ENCODE peak calls at places on chromosomes 2 and 18, in seven cellular contexts. E is AG09309, A is bronchial epithelial cell, Z is tibial nerve, X is RWPE1, S is cardiac muscle cell, N is fibroblast of the aortic adventitia. G is an unnamed sample.

GRCh38 chr2:136305517-136306192 is 187.7 kb upstream of the CXCR4 start:
- DNase-seq in A (no peak), Z (no peak), X (no peak), E (no peak), N (no peak), S (no peak), G (no peak)

GRCh38 chr2:17878222-17879136 is at the start of gene KCNS3:
- DNase-seq in A (no peak), Z (no peak), S (peak), N (no peak), E (no peak), X (peak), G (no peak)

GRCh38 chr2:54839526-54840255 is 116.2 kb downstream of the EML6 start:
- DNase-seq in N (peak), A (no peak), E (no peak), Z (no peak), X (no peak), S (no peak), G (no peak)

GRCh38 chr2:177465400-177466138 is 73.0 kb downstream of the AGPS start:
- DNase-seq in X (no peak), N (no peak), S (no peak), A (no peak), Z (no peak), E (no peak), G (no peak)

GRCh38 chr2:75031906-75032803 is 73.7 kb downstream of the POLE4 start:
- DNase-seq in A (no peak), E (no peak), X (no peak), S (no peak), Z (no peak), N (no peak), G (no peak)

GRCh38 chr2:55364189-55365055 is 55.2 kb downstream of the CCDC88A start:
- DNase-seq in Z (no peak), S (no peak), N (peak), A (peak), E (peak), X (peak), G (no peak)

GRCh38 chr2:6080837-6081541 is 388.8 kb downstream of the SOX11 start:
- DNase-seq in S (peak), N (no peak), X (no peak), E (no peak), Z (no peak), A (no peak), G (no peak)

GRCh38 chr2:25981596-25982272 is 563 bp downstream of the KIF3C start:
- DNase-seq in E (no peak), Z (no peak), X (no peak), N (no peak), A (no peak), S (peak), G (no peak)

GRCh38 chr2:11656671-11657101 is 13.3 kb downstream of the NTSR2 start:
- DNase-seq in S (no peak), Z (no peak), A (no peak), X (peak), E (no peak), N (no peak), G (no peak)

GRCh38 chr2:97718051-97718882 is 4.9 kb downstream of the ZAP70 start:
- DNase-seq in A (no peak), X (no peak), N (no peak), S (no peak), Z (no peak), E (no peak), G (no peak)

GRCh38 chr18:23802817-23803216 is 113.6 kb downstream of the LAMA3 start:
- DNase-seq in X (no peak), E (no peak), S (no peak), Z (no peak), A (no peak), N (no peak), G (no peak)

GRCh38 chr2:102798181-102798580 is 36.4 kb downstream of the TMEM182 start:
- DNase-seq in X (no peak), S (no peak), Z (no peak), N (no peak), A (no peak), E (no peak), G (no peak)

GRCh38 chr2:54074636-54075341 is 40.6 kb upstream of the ACYP2 start:
- DNase-seq in E (no peak), N (no peak), S (no peak), A (no peak), X (no peak), Z (no peak), G (no peak)

GRCh38 chr2:234905547-234906260 is 46.1 kb upstream of the SH3BP4 start:
- DNase-seq in N (peak), S (no peak), E (no peak), X (no peak), Z (no peak), A (no peak), G (no peak)

GRCh38 chr2:12428324-12428723 is 288.4 kb upstream of the TRIB2 start:
- DNase-seq in X (no peak), Z (no peak), S (no peak), N (no peak), A (no peak), E (no peak), G (no peak)

GRCh38 chr2:30932850-30933249 is 125.6 kb upstream of the CAPN13 start:
- DNase-seq in A (no peak), S (no peak), Z (no peak), N (no peak), X (no peak), E (no peak), G (no peak)

GRCh38 chr2:164388511-164388910 is 232.8 kb downstream of the GRB14 start:
- DNase-seq in S (peak), E (peak), Z (no peak), A (peak), X (peak), N (peak), G (no peak)

GRCh38 chr2:224412064-224412921 is 10.4 kb upstream of the FAM124B start:
- DNase-seq in S (no peak), E (peak), A (peak), X (peak), Z (no peak), N (peak), G (no peak)

GRCh38 chr2:193841389-193842150 is 1646.8 kb upstream of the TMEFF2 start:
- DNase-seq in A (no peak), E (peak), X (no peak), Z (no peak), N (peak), S (no peak), G (no peak)

GRCh38 chr2:19287324-19287723 is 71.1 kb downstream of the OSR1 start:
- DNase-seq in X (no peak), E (peak), N (peak), Z (no peak), A (no peak), S (no peak), G (no peak)

GRCh38 chr18:7924616-7925015 is 357.5 kb downstream of the PTPRM start:
- DNase-seq in E (no peak), N (no peak), A (no peak), Z (no peak), X (no peak), S (peak), G (no peak)

GRCh38 chr2:53859354-53860159 is at the start of gene GPR75:
- DNase-seq in X (peak), Z (no peak), A (peak), S (peak), E (no peak), N (peak), G (no peak)

GRCh38 chr2:94870392-94871225 is 621 bp upstream of the TEKT4 start:
- DNase-seq in E (no peak), X (no peak), S (no peak), A (no peak), N (no peak), Z (no peak), G (no peak)

GRCh38 chr2:3487931-3488554 is 31.3 kb downstream of the ADI1 start:
- DNase-seq in S (no peak), A (no peak), Z (no peak), N (no peak), E (no peak), X (no peak), G (no peak)

GRCh38 chr2:203886579-203887230 is 19.1 kb downstream of the CTLA4 start:
- DNase-seq in N (no peak), X (no peak), E (no peak), Z (no peak), S (no peak), A (no peak), G (no peak)

GRCh38 chr2:201257381-201257940 is 2.9 kb upstream of the CASP8 start:
- DNase-seq in Z (no peak), E (no peak), S (no peak), N (no peak), X (peak), A (no peak), G (no peak)

GRCh38 chr2:126244937-126245336 is 411.0 kb upstream of the GYPC start:
- DNase-seq in X (no peak), A (no peak), E (no peak), S (peak), N (peak), Z (peak), G (peak)

GRCh38 chr2:195319112-195319460 is 337.9 kb upstream of the SLC39A10 start:
- DNase-seq in N (peak), Z (no peak), A (peak), S (no peak), E (peak), X (peak), G (no peak)

GRCh38 chr2:70698847-70699246 is 69.2 kb downstream of the ADD2 start:
- DNase-seq in E (no peak), A (no peak), N (peak), X (no peak), S (no peak), Z (no peak), G (no peak)

GRCh38 chr2:105612049-105612448 is 132.7 kb upstream of the NCK2 start:
- DNase-seq in E (no peak), X (no peak), A (no peak), S (no peak), N (no peak), Z (no peak), G (no peak)

GRCh38 chr18:32018331-32019250 is at the start of gene RNF125:
- DNase-seq in N (peak), Z (peak), X (peak), A (peak), S (peak), E (peak), G (peak)

GRCh38 chr18:46736736-46737135 is 20.1 kb downstream of the ST8SIA5 start:
- DNase-seq in S (no peak), X (no peak), N (no peak), A (no peak), E (no peak), Z (no peak), G (no peak)

GRCh38 chr2:85468096-85468703 is 49.7 kb downstream of the SH2D6 start:
- DNase-seq in Z (no peak), E (no peak), S (no peak), X (no peak), A (no peak), N (no peak), G (no peak)

GRCh38 chr2:144444418-144444817 is 75.5 kb downstream of the ZEB2 start:
- DNase-seq in X (no peak), N (no peak), Z (no peak), A (no peak), S (no peak), E (no peak), G (no peak)

GRCh38 chr2:217553202-217553601 is 449.6 kb downstream of the TNS1 start:
- DNase-seq in N (no peak), A (no peak), E (no peak), Z (no peak), X (no peak), S (no peak), G (no peak)

GRCh38 chr18:57287766-57288165 is 64.6 kb upstream of the ST8SIA3 start:
- DNase-seq in X (no peak), S (no peak), N (no peak), A (no peak), E (no peak), Z (no peak), G (no peak)

GRCh38 chr2:42167458-42167857 is 1.7 kb upstream of the EML4 start:
- DNase-seq in E (no peak), S (no peak), N (peak), X (no peak), Z (no peak), A (no peak), G (no peak)

GRCh38 chr2:106085441-106085911 is 108.6 kb downstream of the UXS1 start:
- DNase-seq in E (no peak), A (peak), N (peak), S (peak), X (no peak), Z (no peak), G (no peak)

GRCh38 chr2:196767101-196767500 is 32.4 kb downstream of the GTF3C3 start:
- DNase-seq in N (no peak), A (no peak), E (no peak), S (no peak), X (no peak), Z (no peak), G (no peak)
- TF ChIP-seq CTCF in N (no peak), A (no peak), E (no peak), S (no peak), X (no peak), Z (no peak), G (no peak)

GRCh38 chr2:99031991-99032390 is 96.0 kb upstream of the CRACDL start:
- DNase-seq in E (no peak), A (no peak), Z (no peak), S (no peak), X (no peak), N (no peak), G (no peak)

GRCh38 chr2:99032786-99033185 is 96.8 kb upstream of the CRACDL start:
- DNase-seq in E (no peak), S (no peak), N (no peak), A (peak), Z (no peak), X (peak), G (no peak)

GRCh38 chr2:99031481-99031880 is 95.5 kb upstream of the CRACDL start:
- DNase-seq in E (no peak), X (no peak), Z (no peak), S (no peak), N (no peak), A (no peak), G (no peak)

DNA sequence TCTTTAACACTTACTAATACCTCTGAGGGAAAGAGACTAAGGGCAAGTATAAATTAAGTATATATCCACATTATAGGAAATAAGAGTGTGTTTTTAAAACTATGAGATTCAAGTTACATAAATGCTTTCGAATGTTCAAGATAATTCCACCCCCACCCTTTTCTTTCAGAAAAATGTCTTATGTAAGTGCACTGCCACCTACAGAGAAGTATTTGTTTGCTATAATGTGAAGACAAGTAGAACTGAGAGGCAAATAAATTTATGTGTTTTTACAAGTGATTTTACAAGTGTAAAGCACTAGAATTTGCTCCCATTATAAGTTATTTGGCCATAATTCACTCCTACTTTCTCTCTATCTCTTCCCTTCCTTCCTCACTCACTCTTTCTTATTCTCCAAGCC is 99.9 kb upstream of the CRACDL start:
- DNase-seq in A (peak), Z (no peak), E (no peak), X (peak), N (peak), S (no peak), G (no peak)
- TF ChIP-seq CTCF in A (no peak), Z (no peak), E (no peak), X (no peak), N (no peak), S (no peak), G (no peak)

GRCh38 chr18:13409997-13410396 is 191.4 kb downstream of the LDLRAD4 start:
- DNase-seq in X (no peak), E (no peak), N (no peak), A (no peak), Z (no peak), S (no peak), G (no peak)
- TF ChIP-seq CTCF in X (no peak), E (no peak), N (no peak), A (no peak), Z (no peak), S (no peak), G (no peak)

DNA sequence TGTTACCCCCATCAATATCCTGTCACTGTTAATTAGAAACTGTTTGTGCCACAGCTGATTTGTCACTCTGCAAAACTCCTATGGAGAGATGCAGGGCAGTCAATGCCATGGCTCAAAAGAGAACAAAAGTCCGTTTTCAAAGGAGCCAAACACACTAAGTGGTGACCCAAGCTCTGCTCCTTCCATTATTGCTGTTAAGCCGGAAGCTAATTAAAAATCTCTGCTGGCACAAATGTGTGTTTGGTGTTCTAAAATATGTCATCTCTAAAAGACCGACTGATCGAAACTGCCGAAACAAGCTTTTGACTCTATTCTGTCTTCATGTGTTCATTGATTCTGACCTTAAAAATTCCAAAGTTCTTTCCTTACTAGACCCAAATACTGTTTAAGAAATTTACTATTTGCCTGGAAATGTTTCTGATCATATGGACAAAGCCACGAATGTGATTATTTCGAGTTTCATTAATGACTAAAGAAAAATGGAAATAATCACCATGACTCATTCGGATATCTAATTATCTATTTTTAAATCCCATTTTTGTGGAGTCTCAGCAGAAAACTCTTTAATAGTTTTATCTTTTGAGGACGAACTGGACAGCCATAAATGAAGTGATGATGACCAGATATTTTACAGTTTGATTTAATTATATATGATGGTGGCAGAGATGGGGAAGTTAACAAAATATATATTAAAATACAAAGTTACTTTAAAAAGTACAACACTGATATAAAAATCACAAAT is 287.6 kb downstream of the SOCS6 start:
- DNase-seq in A (no peak), N (no peak), E (no peak), X (no peak), Z (no peak), S (no peak), G (no peak)
- TF ChIP-seq CTCF in A (no peak), N (no peak), E (no peak), X (no peak), Z (no peak), S (no peak), G (no peak)

DNA sequence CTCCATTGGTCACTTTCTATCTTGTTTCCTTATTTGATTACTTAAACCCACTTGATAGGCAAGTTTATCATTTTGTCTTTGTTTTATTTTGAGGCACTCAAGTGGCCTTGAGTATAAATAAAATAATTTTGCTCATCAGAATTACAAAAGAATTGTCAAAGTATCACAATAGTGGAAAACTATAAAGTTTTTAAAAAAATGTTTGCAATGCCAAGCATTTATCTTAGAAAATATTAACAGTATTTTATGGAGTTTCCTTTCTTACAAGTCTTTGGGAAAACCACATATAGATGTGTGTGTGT is 14.7 kb downstream of the PMS1 start:
- DNase-seq in E (no peak), S (no peak), A (no peak), N (no peak), X (no peak), Z (no peak), G (no peak)
- TF ChIP-seq CTCF in E (no peak), S (no peak), A (no peak), N (no peak), X (no peak), Z (no peak), G (no peak)

GRCh38 chr18:9055185-9055584 is 47.3 kb upstream of the NDUFV2 start:
- DNase-seq in Z (no peak), S (no peak), E (peak), X (peak), A (peak), N (peak), G (no peak)
- TF ChIP-seq CTCF in Z (no peak), S (peak), E (no peak), X (peak), A (peak), N (peak), G (no peak)

DNA sequence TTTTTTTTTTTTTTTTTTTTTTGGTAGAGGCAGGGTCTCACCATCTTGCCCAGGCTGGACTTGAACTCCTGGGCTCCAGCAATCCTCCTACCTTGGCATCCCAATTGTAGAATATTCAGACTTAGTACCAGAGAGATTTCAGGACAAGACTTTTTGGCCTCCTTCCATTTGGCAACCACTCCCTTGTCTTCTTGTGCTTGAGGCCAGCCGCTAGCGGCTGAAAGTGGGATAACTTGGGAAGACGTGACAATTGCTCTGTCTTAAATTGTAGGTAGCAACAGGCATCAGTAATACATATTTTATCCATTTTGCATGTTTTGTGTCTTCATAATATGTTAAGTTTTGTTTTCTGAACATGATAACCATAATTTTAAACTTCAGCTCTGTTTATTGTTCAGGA is 53.3 kb upstream of the TTN start:
- DNase-seq in A (no peak), N (peak), E (no peak), S (no peak), Z (no peak), X (no peak), G (no peak)
- TF ChIP-seq CTCF in A (no peak), N (peak), E (no peak), S (peak), Z (peak), X (no peak), G (no peak)

GRCh38 chr2:238506669-238507068 is 79.9 kb downstream of the ASB1 start:
- DNase-seq in A (no peak), X (no peak), N (no peak), E (no peak), Z (no peak), S (no peak), G (no peak)
- TF ChIP-seq CTCF in A (no peak), X (no peak), N (no peak), E (no peak), Z (no peak), S (no peak), G (no peak)

GRCh38 chr18:48676346-48676745 is 137.5 kb downstream of the CTIF start:
- DNase-seq in S (no peak), E (no peak), A (no peak), N (peak), Z (no peak), X (no peak), G (no peak)

GRCh38 chr18:48675912-48676311 is 137.1 kb downstream of the CTIF start:
- DNase-seq in S (no peak), E (no peak), N (no peak), A (no peak), X (no peak), Z (no peak), G (no peak)

GRCh38 chr18:48678237-48679115 is 139.6 kb downstream of the CTIF start:
- DNase-seq in X (no peak), N (no peak), Z (no peak), A (no peak), E (no peak), S (no peak), G (no peak)

GRCh38 chr18:48675330-48675761 is 136.5 kb downstream of the CTIF start:
- DNase-seq in E (peak), N (peak), Z (peak), S (peak), X (peak), A (peak), G (peak)

GRCh38 chr18:48676756-48677368 is 138.0 kb downstream of the CTIF start:
- DNase-seq in Z (peak), X (peak), A (peak), S (peak), E (no peak), N (peak), G (peak)
- TF ChIP-seq CTCF in Z (peak), X (peak), A (peak), S (peak), E (peak), N (peak), G (peak)

GRCh38 chr2:1823187-1824169 is 79.2 kb upstream of the PXDN start:
- DNase-seq in X (no peak), A (no peak), E (no peak), N (no peak), Z (no peak), S (peak), G (no peak)
- TF ChIP-seq CTCF in X (no peak), A (no peak), E (no peak), N (no peak), Z (no peak), S (no peak), G (no peak)